ENCODE peak calls at places on chromosome 7, in five cellular contexts. O, C, X, M and N are unnamed samples. For H3K4me1, the result is how much of the 10 kb centered on the place peaks cover.

GRCh38 chr7:46996972-46997371 is 584.9 kb downstream of the TNS3 start:
- DNase-seq in X (no peak), O (no peak), C (no peak), M (no peak), N (no peak)

GRCh38 chr7:100878013-100878412 is 3.1 kb downstream of the SRRT start:
- DNase-seq in O (no peak), X (no peak), M (no peak), C (no peak), N (no peak)

GRCh38 chr7:85019778-85020177 is 167.1 kb downstream of the SEMA3D start:
- DNase-seq in O (no peak), M (no peak), C (no peak), X (no peak), N (no peak)

GRCh38 chr7:154744226-154744860 is 258.6 kb downstream of the PAXIP1 start:
- DNase-seq in M (no peak), X (peak), C (no peak), O (no peak), N (peak)

GRCh38 chr7:125828153-125828690 is 898.6 kb upstream of the POT1 start:
- DNase-seq in M (no peak), C (peak), O (no peak), X (no peak), N (no peak)

GRCh38 chr7:5431485-5432118 is 8.0 kb upstream of the TNRC18 start:
- DNase-seq in O (no peak), X (no peak), C (no peak), M (no peak), N (no peak)

GRCh38 chr7:94655884-94656657 is at the start of gene SGCE:
- DNase-seq in O (peak), M (peak), X (peak), C (peak), N (peak)

GRCh38 chr7:1531263-1531978 is 919 bp downstream of the MAFK start:
- DNase-seq in O (no peak), M (no peak), C (peak), X (no peak), N (peak)

GRCh38 chr7:98868450-98868849 is 1.4 kb downstream of the TMEM130 start:
- DNase-seq in X (no peak), C (no peak), O (no peak), M (no peak), N (no peak)

GRCh38 chr7:36054642-36055041 is 98.4 kb upstream of the EEPD1 start:
- DNase-seq in M (no peak), O (no peak), C (no peak), X (no peak), N (no peak)

GRCh38 chr7:85125679-85126078 is 61.2 kb downstream of the SEMA3D start:
- DNase-seq in X (no peak), M (no peak), C (peak), O (no peak), N (no peak)

GRCh38 chr7:29320577-29320976 is 126.0 kb downstream of the CHN2 start:
- DNase-seq in C (no peak), X (no peak), M (no peak), O (no peak), N (no peak)

GRCh38 chr7:45384499-45384898 is 189.7 kb upstream of the ADCY1 start:
- DNase-seq in M (no peak), X (no peak), C (peak), O (no peak), N (no peak)

GRCh38 chr7:98222533-98223195 is 11.4 kb downstream of the BHLHA15 start:
- DNase-seq in X (no peak), M (peak), O (no peak), C (no peak), N (no peak)

GRCh38 chr7:133355325-133355708 is 102.4 kb downstream of the EXOC4 start:
- DNase-seq in O (no peak), C (peak), M (no peak), X (no peak), N (no peak)

GRCh38 chr7:44325811-44326241 is 432 bp upstream of the CAMK2B start:
- DNase-seq in C (no peak), X (no peak), M (no peak), O (no peak), N (no peak)

GRCh38 chr7:118573065-118573464 is 348.6 kb downstream of the ANKRD7 start:
- DNase-seq in X (no peak), O (no peak), C (peak), M (no peak), N (no peak)

GRCh38 chr7:28759373-28760013 is 198.6 kb downstream of the TRIL start:
- DNase-seq in C (peak), O (no peak), X (no peak), M (no peak), N (no peak)

GRCh38 chr7:46705416-46706255 is 784.6 kb upstream of the IGFBP3 start:
- DNase-seq in C (peak), X (no peak), M (no peak), O (no peak), N (no peak)

GRCh38 chr7:3787717-3788311 is 486.8 kb downstream of the SDK1 start:
- DNase-seq in O (no peak), M (peak), C (peak), X (no peak), N (no peak)

GRCh38 chr7:155773531-155773930 is 38.7 kb downstream of the SHH start:
- DNase-seq in X (no peak), M (no peak), O (no peak), C (no peak), N (no peak)

GRCh38 chr7:130721486-130722277 is 12.3 kb downstream of the KLF14 start:
- DNase-seq in M (peak), X (peak), C (peak), O (peak), N (peak)

GRCh38 chr7:12002428-12002827 is 170.4 kb upstream of the THSD7A start:
- DNase-seq in X (no peak), M (no peak), C (no peak), O (no peak), N (no peak)

GRCh38 chr7:73976761-73977625 is 51.0 kb upstream of the ELN start:
- DNase-seq in O (peak), X (no peak), C (no peak), M (peak), N (peak)

GRCh38 chr7:46558482-46559193 is 637.6 kb upstream of the IGFBP3 start:
- DNase-seq in O (no peak), M (no peak), X (peak), C (peak), N (no peak)

GRCh38 chr7:157855016-157855415 is 518.2 kb downstream of the DNAJB6 start:
- DNase-seq in X (no peak), O (no peak), M (no peak), C (no peak), N (no peak)
- TF ChIP-seq CTCF in X (no peak), O (no peak), M (no peak), C (no peak), N (no peak)

DNA sequence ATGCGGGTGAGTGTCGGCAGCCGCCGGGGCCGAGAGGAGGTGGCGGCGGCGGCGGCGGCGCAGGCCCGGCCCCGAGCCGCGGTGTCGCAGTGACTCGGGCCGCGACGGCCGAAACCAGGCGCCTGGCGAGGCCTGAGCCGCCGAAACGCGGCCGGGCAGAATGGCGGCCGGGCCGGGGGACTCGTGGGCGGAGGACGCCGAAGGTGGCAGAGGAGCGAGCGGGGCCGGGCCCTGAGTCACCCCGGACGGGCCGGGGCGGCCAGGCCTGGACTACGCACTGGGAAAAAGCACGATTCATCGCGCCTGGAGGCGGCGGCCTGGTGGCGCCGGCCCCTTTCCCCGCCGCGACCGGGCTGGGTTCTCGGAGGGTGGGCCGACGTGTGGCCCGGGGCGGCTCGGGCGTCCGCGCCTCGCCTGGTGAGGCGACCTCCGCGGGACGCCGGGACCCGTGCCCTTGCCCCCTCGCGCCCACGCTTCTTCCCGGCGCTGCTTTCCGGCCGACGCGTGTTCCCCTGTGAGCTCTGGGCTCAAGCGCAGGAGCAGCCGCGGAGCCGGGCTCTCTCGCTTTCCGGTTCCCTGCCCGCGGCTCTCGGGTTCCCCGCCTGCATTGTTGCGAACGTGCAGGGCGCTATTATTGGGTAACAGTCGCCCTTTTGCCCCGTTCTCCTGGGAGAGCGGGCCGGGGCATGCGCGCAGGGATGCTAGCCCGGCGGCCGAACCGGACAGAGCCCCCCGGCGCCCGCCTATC is 495 bp downstream of the CUL1 start:
- DNase-seq in O (peak), X (peak), C (peak), M (peak), N (peak)
- H3K4me1 ChIP-seq in O (under half), X (under half), C (under half), M (under half), N (under half)

GRCh38 chr7:69871886-69872592 is 273.8 kb downstream of the AUTS2 start:
- DNase-seq in X (no peak), O (no peak), M (no peak), C (no peak), N (no peak)
- H3K4me3 ChIP-seq in X (no peak), O (no peak), M (no peak), C (no peak), N (no peak)

DNA sequence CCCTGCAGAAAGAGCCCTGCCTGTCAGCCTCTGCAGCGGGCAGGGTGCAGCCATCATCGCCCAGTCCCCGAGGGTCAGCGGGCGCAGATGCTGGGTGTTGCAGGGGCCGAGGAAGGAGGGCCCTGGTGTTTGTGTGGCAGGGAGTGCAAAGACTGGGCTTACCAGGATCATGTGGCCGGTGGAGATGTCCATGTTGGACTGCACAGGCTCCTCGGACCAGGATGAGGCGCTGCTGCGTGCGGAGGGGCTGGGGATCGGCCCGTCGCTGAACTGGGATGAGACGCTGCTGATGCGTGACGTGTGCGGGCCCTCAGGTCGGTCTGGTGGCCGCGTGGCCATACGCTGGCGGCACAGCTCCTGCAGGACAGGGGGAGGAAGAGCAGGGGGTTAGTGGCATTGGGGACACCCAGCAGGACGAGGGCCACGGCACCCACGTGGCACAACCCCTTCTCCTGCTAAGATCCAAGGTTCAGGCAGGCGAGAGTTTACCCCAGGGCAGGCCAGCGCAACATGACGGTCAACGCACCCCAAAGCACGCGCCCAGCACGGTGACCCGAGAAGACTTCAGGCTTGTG is 319.5 kb downstream of the DNAJB6 start:
- DNase-seq in C (no peak), X (no peak), O (no peak), M (no peak), N (no peak)
- TF ChIP-seq CTCF in C (no peak), X (no peak), O (no peak), M (no peak), N (no peak)